ENCODE peak calls at places on chromosomes 2 and 18, in five cellular contexts. U, D, V, B and R are unnamed samples.

GRCh38 chr18:24964213-24964612 is 387.8 kb downstream of the ZNF521 start:
- DNase-seq in U (no peak), D (no peak), V (peak), B (no peak), R (no peak)

GRCh38 chr2:202790676-202791075 is 80.9 kb downstream of the ICA1L start:
- DNase-seq in U (no peak), D (no peak), V (no peak), B (no peak), R (no peak)

GRCh38 chr2:221571108-221571390 is 1.1 kb downstream of the EPHA4 start:
- DNase-seq in U (no peak), D (no peak), V (no peak), B (peak), R (no peak)

GRCh38 chr2:108145551-108145950 is 94.2 kb upstream of the SULT1C3 start:
- DNase-seq in U (no peak), D (peak), V (no peak), B (no peak), R (no peak)

GRCh38 chr2:241102239-241102803 is at the start of gene MTERF4:
- DNase-seq in U (peak), D (peak), V (peak), B (peak), R (peak)

GRCh38 chr18:4125246-4125938 is 329.7 kb downstream of the DLGAP1 start:
- DNase-seq in U (peak), D (peak), V (no peak), B (no peak), R (peak)

GRCh38 chr18:49476664-49477411 is 10.2 kb downstream of the C18orf32 start:
- DNase-seq in U (no peak), D (peak), V (no peak), B (no peak), R (peak)

GRCh38 chr2:132627542-132627941 is 42.5 kb downstream of the LYPD1 start:
- DNase-seq in U (no peak), D (peak), V (no peak), B (no peak), R (no peak)

GRCh38 chr2:105847056-105847455 is 102.3 kb downstream of the NCK2 start:
- DNase-seq in U (no peak), D (no peak), V (no peak), B (no peak), R (no peak)

GRCh38 chr18:48595703-48596218 is 56.9 kb downstream of the CTIF start:
- DNase-seq in U (no peak), D (no peak), V (no peak), B (no peak), R (no peak)

GRCh38 chr2:27080603-27080938 is 2.2 kb downstream of the EMILIN1 start:
- DNase-seq in U (no peak), D (no peak), V (no peak), B (no peak), R (no peak)

DNA sequence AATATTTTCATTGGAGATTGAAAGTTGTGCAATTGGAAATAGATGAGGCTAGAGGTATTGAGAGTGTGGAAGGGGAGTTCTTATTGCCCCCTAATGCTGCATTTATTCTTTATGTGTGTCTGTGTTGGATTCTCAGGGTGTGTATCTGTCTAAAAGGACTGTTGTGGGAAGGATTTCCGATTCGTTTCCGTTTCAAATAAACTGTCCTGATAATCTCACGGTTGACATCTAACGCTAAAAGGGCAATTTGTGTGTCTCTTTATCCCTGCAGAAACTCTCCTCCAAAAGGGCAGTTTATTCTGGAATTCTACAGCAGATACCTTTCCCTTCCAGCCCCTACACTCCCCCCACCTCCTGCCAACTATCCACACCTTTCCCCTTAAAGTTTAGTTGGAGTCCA is 923 bp downstream of the SETBP1 start:
- DNase-seq in U (no peak), D (no peak), V (no peak), B (no peak), R (no peak)
- H3K4me3 ChIP-seq in U (peak), D (peak), V (peak), B (peak), R (peak)

GRCh38 chr2:96816127-96816835 is at the start of gene CNNM3:
- DNase-seq in U (peak), D (peak), V (peak), B (peak), R (peak)

GRCh38 chr2:96816836-96817702 is 1.0 kb downstream of the CNNM3 start:
- DNase-seq in U (no peak), D (peak), V (no peak), B (no peak), R (no peak)

GRCh38 chr2:96811916-96812315 is 4.2 kb upstream of the CNNM3 start:
- DNase-seq in U (peak), D (no peak), V (no peak), B (peak), R (no peak)

GRCh38 chr2:96817882-96818281 is 1.8 kb downstream of the CNNM3 start:
- DNase-seq in U (no peak), D (no peak), V (no peak), B (no peak), R (no peak)

DNA sequence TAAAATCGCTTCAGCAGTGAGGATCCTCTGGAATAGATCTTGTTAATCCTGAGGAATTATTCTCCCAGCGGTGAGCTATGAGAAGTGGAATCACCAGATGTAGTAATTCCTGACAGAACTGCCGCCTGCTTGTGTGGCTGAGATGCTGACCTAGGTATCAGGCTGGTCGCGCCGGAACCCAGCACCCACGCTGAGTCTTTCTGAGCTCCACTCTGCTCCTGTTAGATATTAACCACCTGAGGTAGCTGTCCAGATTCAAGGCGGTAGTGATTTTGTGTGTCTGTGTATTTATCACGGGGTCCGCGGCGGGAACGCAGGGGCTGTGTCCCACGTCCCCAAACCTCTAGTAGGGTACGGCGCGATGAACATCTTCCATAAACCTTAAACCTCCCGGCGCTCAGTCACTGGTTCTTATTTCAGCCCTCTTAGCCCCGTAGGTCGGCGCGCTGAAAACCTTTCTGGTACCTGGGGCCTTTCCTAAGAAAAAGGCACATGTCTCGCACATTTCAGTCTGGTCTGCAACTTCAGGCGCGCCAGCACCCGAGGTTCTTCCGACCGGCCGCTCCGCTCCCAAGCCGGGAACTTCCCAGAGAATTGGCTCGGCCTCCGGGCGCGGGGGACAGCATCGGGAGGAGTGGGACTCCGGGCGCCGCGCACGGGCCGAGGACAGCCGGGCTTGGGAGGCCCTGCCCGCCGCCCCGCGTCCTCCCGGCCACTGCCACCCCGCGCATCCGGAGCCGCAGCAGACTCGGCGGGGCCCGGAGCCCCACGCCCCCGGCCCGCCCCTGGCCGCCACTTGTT is 542 bp upstream of the CNNM3 start:
- DNase-seq in U (peak), D (peak), V (peak), B (no peak), R (no peak)
- TF ChIP-seq CTCF in U (no peak), D (no peak), V (no peak), B (no peak), R (no peak)

GRCh38 chr2:134295441-134295840 is 41.6 kb downstream of the MGAT5 start:
- DNase-seq in U (no peak), D (no peak), V (no peak), B (no peak), R (no peak)
- H3K4me3 ChIP-seq in U (no peak), D (no peak), V (no peak), B (no peak), R (no peak)

GRCh38 chr2:231412616-231412963 is 17.1 kb downstream of the B3GNT7 start:
- DNase-seq in U (no peak), D (no peak), V (no peak), B (no peak), R (no peak)
- TF ChIP-seq CTCF in U (no peak), D (no peak), V (no peak), B (no peak), R (no peak)

DNA sequence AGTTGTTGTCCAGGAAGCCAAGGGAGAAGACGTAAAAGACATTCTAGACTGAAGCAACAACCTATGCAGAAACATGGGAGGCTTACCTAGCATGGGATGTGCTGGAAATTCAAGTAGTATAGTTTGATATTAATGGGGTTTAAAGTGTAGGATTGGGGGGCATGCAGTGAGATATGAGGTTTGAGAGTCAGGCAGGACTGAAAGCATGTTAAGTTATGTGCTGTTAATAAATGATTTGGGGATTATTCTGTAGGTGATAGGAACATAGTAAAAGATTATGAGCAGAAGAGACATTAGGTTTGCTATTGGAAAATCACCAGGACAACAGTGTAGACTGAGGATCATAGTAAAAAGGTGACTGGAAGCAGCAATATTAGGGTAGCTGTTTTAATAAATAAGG is 3.2 kb downstream of the EHBP1 start:
- DNase-seq in U (no peak), D (no peak), V (no peak), B (no peak), R (no peak)
- H3K4me3 ChIP-seq in U (peak), D (peak), V (peak), B (peak), R (peak)

DNA sequence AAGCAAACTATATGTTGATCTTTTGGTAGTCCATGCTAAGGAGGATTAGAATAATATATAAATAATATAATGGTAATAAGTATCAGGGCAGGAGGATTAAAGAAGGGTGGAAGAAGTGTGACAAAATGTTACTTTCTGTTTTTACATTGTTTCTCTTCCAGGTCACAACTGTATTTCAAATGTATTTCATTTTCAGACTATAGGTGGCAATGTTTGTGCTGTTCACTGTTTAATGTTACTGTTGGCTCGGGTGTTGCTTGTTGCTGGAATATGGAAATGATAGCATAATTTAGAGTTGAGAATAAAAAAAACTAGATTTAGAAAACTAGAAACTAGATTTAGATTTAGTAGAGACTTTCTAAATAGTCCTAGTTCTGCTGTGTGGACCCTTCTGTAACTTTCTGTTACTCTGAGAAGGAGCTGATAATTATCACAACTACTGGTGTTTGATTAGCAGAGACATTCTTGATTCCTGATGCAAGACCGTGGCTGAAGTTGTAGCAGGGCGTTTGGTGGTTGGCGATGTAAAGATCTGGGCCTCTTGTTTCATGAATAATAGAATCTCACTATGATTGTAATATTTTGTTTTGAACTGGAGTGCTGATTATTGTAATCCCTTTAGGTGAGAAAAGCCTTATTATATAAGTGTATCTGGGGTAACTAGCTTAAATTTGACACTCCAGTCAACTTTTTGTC is 7.9 kb downstream of the NEDD4L start:
- DNase-seq in U (no peak), D (peak), V (no peak), B (no peak), R (no peak)
- TF ChIP-seq CTCF in U (no peak), D (peak), V (peak), B (no peak), R (peak)

DNA sequence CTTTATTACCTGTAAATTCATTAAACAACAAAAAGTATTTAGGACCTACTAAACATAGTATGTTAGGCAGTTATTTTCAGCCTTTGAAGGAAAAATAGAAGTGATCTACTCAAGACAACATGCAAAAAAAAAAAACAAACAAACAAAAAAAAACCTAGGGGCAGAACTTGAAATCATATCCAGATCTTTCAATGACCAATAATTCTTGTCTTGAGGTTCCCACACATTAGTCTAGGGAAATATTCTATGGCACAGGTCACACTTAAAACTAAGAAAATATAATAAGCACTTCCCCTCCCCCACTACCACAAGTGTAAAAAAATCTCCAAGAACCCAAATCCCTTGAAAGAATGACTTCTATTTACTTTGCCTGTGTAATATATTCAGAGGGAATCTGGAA is 3.6 kb downstream of the PELI1 start:
- DNase-seq in U (no peak), D (no peak), V (no peak), B (no peak), R (no peak)
- H3K4me3 ChIP-seq in U (no peak), D (no peak), V (peak), B (no peak), R (no peak)

DNA sequence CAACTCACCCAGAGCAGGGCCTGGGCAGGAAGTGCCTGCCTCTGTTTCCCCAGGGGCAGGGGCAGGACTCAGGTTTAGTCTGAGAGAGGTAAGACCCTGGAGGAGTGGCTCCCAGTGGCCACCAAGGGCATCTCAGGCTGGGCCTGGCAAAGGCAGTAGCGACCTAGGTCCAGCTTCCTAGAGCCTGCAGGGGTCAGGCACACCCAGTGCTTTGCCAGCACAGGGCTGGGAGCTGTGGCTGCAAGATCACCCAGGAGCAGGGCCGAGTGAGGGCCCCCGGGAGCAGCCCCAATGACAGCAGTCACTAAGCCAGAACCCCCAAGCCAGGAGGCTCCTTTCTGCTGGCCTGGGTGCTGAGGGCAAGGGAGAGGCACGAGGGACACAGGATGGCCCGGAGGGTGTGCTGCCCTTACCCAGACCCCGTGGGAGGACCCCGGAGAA is 8.8 kb upstream of the DUSP2 start:
- DNase-seq in U (no peak), D (no peak), V (no peak), B (no peak), R (no peak)
- TF ChIP-seq CTCF in U (no peak), D (no peak), V (no peak), B (no peak), R (no peak)